ENCODE peak calls at places on chromosomes 7 and 10, in ten cellular contexts. One of them, this sample, is unnamed.

GRCh38 chr10:132248455-132249231 is 59.1 kb downstream of the STK32C start:
- DNase-seq in psoas muscle: peak; percentile 40
- DNase-seq in CD8-positive, alpha-beta T cell: peak; percentile 62
- DNase-seq in BJ: no peak
- DNase-seq in suprapubic skin: no peak
- DNase-seq in cardiac muscle cell: peak; percentile 60
- DNase-seq in heart right ventricle: no peak
- DNase-seq in colonic mucosa: peak; percentile 66
- DNase-seq in hepatocyte: peak; percentile 84
- DNase-seq in GM23338: peak; percentile 65
- DNase-seq in this sample: no peak

GRCh38 chr10:88113232-88113631 is 249.8 kb downstream of the PTEN start:
- DNase-seq in psoas muscle: no peak
- DNase-seq in CD8-positive, alpha-beta T cell: no peak
- DNase-seq in BJ: no peak
- DNase-seq in suprapubic skin: no peak
- DNase-seq in cardiac muscle cell: no peak
- DNase-seq in heart right ventricle: peak; percentile 33
- DNase-seq in colonic mucosa: no peak
- DNase-seq in hepatocyte: no peak
- DNase-seq in GM23338: no peak
- DNase-seq in this sample: no peak

GRCh38 chr7:51376420-51377092 is 59.9 kb upstream of the COBL start:
- DNase-seq in psoas muscle: no peak
- DNase-seq in CD8-positive, alpha-beta T cell: no peak
- DNase-seq in BJ: no peak
- DNase-seq in suprapubic skin: no peak
- DNase-seq in cardiac muscle cell: no peak
- DNase-seq in heart right ventricle: no peak
- DNase-seq in colonic mucosa: no peak
- DNase-seq in hepatocyte: peak; percentile 66
- DNase-seq in GM23338: no peak
- DNase-seq in this sample: peak; percentile 43

GRCh38 chr7:141381794-141382453 is 169.3 kb upstream of the AGK start:
- DNase-seq in psoas muscle: no peak
- DNase-seq in CD8-positive, alpha-beta T cell: no peak
- DNase-seq in BJ: no peak
- DNase-seq in suprapubic skin: no peak
- DNase-seq in cardiac muscle cell: no peak
- DNase-seq in heart right ventricle: no peak
- DNase-seq in colonic mucosa: no peak
- DNase-seq in hepatocyte: no peak
- DNase-seq in GM23338: no peak
- DNase-seq in this sample: no peak

GRCh38 chr10:119516381-119517234 is 25.9 kb downstream of the RGS10 start:
- DNase-seq in psoas muscle: no peak
- DNase-seq in CD8-positive, alpha-beta T cell: peak; percentile 45
- DNase-seq in BJ: no peak
- DNase-seq in suprapubic skin: no peak
- DNase-seq in cardiac muscle cell: peak; percentile 19
- DNase-seq in heart right ventricle: no peak
- DNase-seq in colonic mucosa: no peak
- DNase-seq in hepatocyte: no peak
- DNase-seq in GM23338: no peak
- DNase-seq in this sample: no peak

GRCh38 chr7:8254667-8255066 is 7.3 kb downstream of the ICA1 start:
- DNase-seq in psoas muscle: no peak
- DNase-seq in CD8-positive, alpha-beta T cell: no peak
- DNase-seq in BJ: no peak
- DNase-seq in suprapubic skin: no peak
- DNase-seq in cardiac muscle cell: no peak
- DNase-seq in heart right ventricle: no peak
- DNase-seq in colonic mucosa: peak; percentile 31
- DNase-seq in hepatocyte: no peak
- DNase-seq in GM23338: no peak
- DNase-seq in this sample: no peak

GRCh38 chr10:124239666-124240065 is 146.3 kb upstream of the CHST15 start:
- DNase-seq in psoas muscle: no peak
- DNase-seq in CD8-positive, alpha-beta T cell: no peak
- DNase-seq in BJ: no peak
- DNase-seq in suprapubic skin: no peak
- DNase-seq in cardiac muscle cell: no peak
- DNase-seq in heart right ventricle: no peak
- DNase-seq in colonic mucosa: no peak
- DNase-seq in hepatocyte: no peak
- DNase-seq in GM23338: no peak
- DNase-seq in this sample: no peak

GRCh38 chr7:39816462-39817065 is 133.5 kb upstream of the CDK13 start:
- DNase-seq in psoas muscle: no peak
- DNase-seq in CD8-positive, alpha-beta T cell: no peak
- DNase-seq in BJ: no peak
- DNase-seq in suprapubic skin: no peak
- DNase-seq in cardiac muscle cell: no peak
- DNase-seq in heart right ventricle: no peak
- DNase-seq in colonic mucosa: no peak
- DNase-seq in hepatocyte: no peak
- DNase-seq in GM23338: no peak
- DNase-seq in this sample: no peak

GRCh38 chr10:118259288-118259906 is 82.7 kb downstream of the FAM204A start:
- DNase-seq in psoas muscle: no peak
- DNase-seq in CD8-positive, alpha-beta T cell: no peak
- DNase-seq in BJ: no peak
- DNase-seq in suprapubic skin: no peak
- DNase-seq in cardiac muscle cell: peak; percentile 75
- DNase-seq in heart right ventricle: no peak
- DNase-seq in colonic mucosa: peak; percentile 28
- DNase-seq in hepatocyte: peak; percentile 74
- DNase-seq in GM23338: peak; percentile 80
- DNase-seq in this sample: no peak

GRCh38 chr7:110841840-110842579 is 248.9 kb upstream of the LRRN3 start:
- DNase-seq in psoas muscle: no peak
- DNase-seq in CD8-positive, alpha-beta T cell: no peak
- DNase-seq in BJ: peak; percentile 4
- DNase-seq in suprapubic skin: no peak
- DNase-seq in cardiac muscle cell: no peak
- DNase-seq in heart right ventricle: no peak
- DNase-seq in colonic mucosa: no peak
- DNase-seq in hepatocyte: no peak
- DNase-seq in GM23338: no peak
- DNase-seq in this sample: no peak

GRCh38 chr7:38902443-38902842 is 6.5 kb downstream of the VPS41 start:
- DNase-seq in psoas muscle: no peak
- DNase-seq in CD8-positive, alpha-beta T cell: no peak
- DNase-seq in BJ: no peak
- DNase-seq in suprapubic skin: no peak
- DNase-seq in cardiac muscle cell: no peak
- DNase-seq in heart right ventricle: no peak
- DNase-seq in colonic mucosa: no peak
- DNase-seq in hepatocyte: no peak
- DNase-seq in GM23338: peak; percentile 28
- DNase-seq in this sample: no peak

GRCh38 chr10:70753026-70753663 is 32.0 kb downstream of the TBATA start:
- DNase-seq in psoas muscle: no peak
- DNase-seq in CD8-positive, alpha-beta T cell: no peak
- DNase-seq in BJ: no peak
- DNase-seq in suprapubic skin: no peak
- DNase-seq in cardiac muscle cell: no peak
- DNase-seq in heart right ventricle: no peak
- DNase-seq in colonic mucosa: no peak
- DNase-seq in hepatocyte: no peak
- DNase-seq in GM23338: no peak
- DNase-seq in this sample: no peak

GRCh38 chr7:98774893-98775292 is 94.9 kb downstream of the TMEM130 start:
- DNase-seq in psoas muscle: no peak
- DNase-seq in CD8-positive, alpha-beta T cell: no peak
- DNase-seq in BJ: no peak
- DNase-seq in suprapubic skin: no peak
- DNase-seq in cardiac muscle cell: no peak
- DNase-seq in heart right ventricle: no peak
- DNase-seq in colonic mucosa: no peak
- DNase-seq in hepatocyte: no peak
- DNase-seq in GM23338: no peak
- DNase-seq in this sample: no peak

GRCh38 chr7:50371551-50372021 is 67.1 kb downstream of the IKZF1 start:
- DNase-seq in psoas muscle: no peak
- DNase-seq in CD8-positive, alpha-beta T cell: no peak
- DNase-seq in BJ: no peak
- DNase-seq in suprapubic skin: no peak
- DNase-seq in cardiac muscle cell: no peak
- DNase-seq in heart right ventricle: no peak
- DNase-seq in colonic mucosa: no peak
- DNase-seq in hepatocyte: no peak
- DNase-seq in GM23338: no peak
- DNase-seq in this sample: no peak

GRCh38 chr10:19961076-19961811 is 145.0 kb downstream of the PLXDC2 start:
- DNase-seq in psoas muscle: no peak
- DNase-seq in CD8-positive, alpha-beta T cell: no peak
- DNase-seq in BJ: no peak
- DNase-seq in suprapubic skin: no peak
- DNase-seq in cardiac muscle cell: no peak
- DNase-seq in heart right ventricle: no peak
- DNase-seq in colonic mucosa: no peak
- DNase-seq in hepatocyte: no peak
- DNase-seq in GM23338: no peak
- DNase-seq in this sample: no peak

GRCh38 chr10:24202181-24202570 is 6.8 kb upstream of the KIAA1217 start:
- DNase-seq in psoas muscle: no peak
- DNase-seq in CD8-positive, alpha-beta T cell: no peak
- DNase-seq in BJ: no peak
- DNase-seq in suprapubic skin: no peak
- DNase-seq in cardiac muscle cell: peak; percentile 51
- DNase-seq in heart right ventricle: no peak
- DNase-seq in colonic mucosa: peak; percentile 33
- DNase-seq in hepatocyte: peak; percentile 59
- DNase-seq in GM23338: peak; percentile 79
- DNase-seq in this sample: no peak

GRCh38 chr7:140284062-140284461 is 107.3 kb upstream of the KDM7A start:
- DNase-seq in psoas muscle: no peak
- DNase-seq in CD8-positive, alpha-beta T cell: no peak
- DNase-seq in BJ: no peak
- DNase-seq in suprapubic skin: no peak
- DNase-seq in cardiac muscle cell: no peak
- DNase-seq in heart right ventricle: no peak
- DNase-seq in colonic mucosa: no peak
- DNase-seq in hepatocyte: no peak
- DNase-seq in GM23338: no peak
- DNase-seq in this sample: no peak

GRCh38 chr7:94245500-94245899 is 149.2 kb upstream of the COL1A2 start:
- DNase-seq in psoas muscle: no peak
- DNase-seq in CD8-positive, alpha-beta T cell: no peak
- DNase-seq in BJ: no peak
- DNase-seq in suprapubic skin: no peak
- DNase-seq in cardiac muscle cell: no peak
- DNase-seq in heart right ventricle: no peak
- DNase-seq in colonic mucosa: no peak
- DNase-seq in hepatocyte: no peak
- DNase-seq in GM23338: no peak
- DNase-seq in this sample: no peak

DNA sequence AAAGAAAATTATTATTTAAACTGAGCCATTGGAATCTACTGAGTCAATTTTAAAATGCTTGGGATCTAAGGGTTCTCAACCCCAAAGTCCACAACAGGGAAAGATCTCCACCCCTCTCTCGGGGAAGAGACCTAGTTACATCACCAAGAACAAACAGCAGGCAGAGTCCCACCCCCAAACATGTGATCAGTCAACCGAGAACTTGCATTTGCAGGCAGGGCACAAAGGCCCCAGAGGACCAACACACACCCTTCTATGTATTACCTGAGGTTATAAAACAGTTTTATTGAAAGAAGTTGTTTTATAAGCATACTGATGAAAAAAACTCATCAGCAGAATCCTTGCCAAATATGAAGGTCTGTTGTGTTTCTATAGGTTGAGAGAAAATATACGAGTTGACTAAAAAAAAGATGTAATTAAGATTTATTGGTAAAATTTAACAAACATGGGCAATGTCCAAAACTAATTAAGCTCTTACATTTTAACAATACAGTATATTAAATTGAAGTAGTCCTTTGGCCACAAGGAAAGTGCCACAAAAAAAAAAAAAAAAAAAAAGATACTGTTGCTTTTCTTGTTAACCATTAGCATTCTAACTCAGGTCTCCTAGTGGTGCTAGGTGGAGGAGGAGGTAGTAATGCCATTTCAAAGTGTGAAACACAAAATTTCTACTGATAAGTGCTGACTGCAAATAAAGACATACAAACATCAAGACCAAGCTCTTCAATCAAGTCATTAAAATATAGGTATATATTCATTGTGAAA is 975 bp upstream of the USP54 start:
- DNase-seq in psoas muscle: no peak
- DNase-seq in CD8-positive, alpha-beta T cell: no peak
- DNase-seq in BJ: peak; percentile 34
- DNase-seq in suprapubic skin: no peak
- DNase-seq in cardiac muscle cell: peak; percentile 70
- DNase-seq in heart right ventricle: peak; percentile 67
- DNase-seq in colonic mucosa: peak; percentile 93
- DNase-seq in hepatocyte: peak; percentile 81
- DNase-seq in GM23338: peak; percentile 94
- DNase-seq in this sample: peak; percentile 63
- H3K4me3 ChIP-seq in psoas muscle: peak overlapping the region; percentile 11
- H3K4me3 ChIP-seq in CD8-positive, alpha-beta T cell: no peak overlapping the region
- H3K4me3 ChIP-seq in BJ: no peak overlapping the region
- H3K4me3 ChIP-seq in suprapubic skin: peak overlapping the region; percentile 27
- H3K4me3 ChIP-seq in cardiac muscle cell: no peak overlapping the region
- H3K4me3 ChIP-seq in heart right ventricle: peak overlapping the region; percentile 11
- H3K4me3 ChIP-seq in colonic mucosa: no peak overlapping the region
- H3K4me3 ChIP-seq in hepatocyte: no peak overlapping the region
- H3K4me3 ChIP-seq in GM23338: peak overlapping the region; percentile 34
- H3K4me3 ChIP-seq in this sample: no peak overlapping the region

GRCh38 chr7:156832195-156832877 is 60.6 kb downstream of the LMBR1 start:
- DNase-seq in psoas muscle: no peak
- DNase-seq in CD8-positive, alpha-beta T cell: no peak
- DNase-seq in BJ: no peak
- DNase-seq in suprapubic skin: no peak
- DNase-seq in cardiac muscle cell: no peak
- DNase-seq in heart right ventricle: no peak
- DNase-seq in colonic mucosa: no peak
- DNase-seq in hepatocyte: no peak
- DNase-seq in GM23338: no peak
- DNase-seq in this sample: no peak
- TF ChIP-seq CTCF in psoas muscle: no peak
- TF ChIP-seq CTCF in CD8-positive, alpha-beta T cell: no peak
- TF ChIP-seq CTCF in BJ: no peak
- TF ChIP-seq CTCF in suprapubic skin: no peak
- TF ChIP-seq CTCF in cardiac muscle cell: no peak
- TF ChIP-seq CTCF in heart right ventricle: no peak
- TF ChIP-seq CTCF in colonic mucosa: no peak
- TF ChIP-seq CTCF in hepatocyte: no peak
- TF ChIP-seq CTCF in GM23338: no peak
- TF ChIP-seq CTCF in this sample: no peak

GRCh38 chr7:102115181-102115580 is 171.5 kb upstream of the SH2B2 start:
- DNase-seq in psoas muscle: no peak
- DNase-seq in CD8-positive, alpha-beta T cell: no peak
- DNase-seq in BJ: no peak
- DNase-seq in suprapubic skin: no peak
- DNase-seq in cardiac muscle cell: no peak
- DNase-seq in heart right ventricle: no peak
- DNase-seq in colonic mucosa: no peak
- DNase-seq in hepatocyte: no peak
- DNase-seq in GM23338: no peak
- DNase-seq in this sample: no peak
- H3K36me3 ChIP-seq in psoas muscle: no peaks in the 10 kb centered on the region
- H3K36me3 ChIP-seq in CD8-positive, alpha-beta T cell: no peaks in the 10 kb centered on the region
- H3K36me3 ChIP-seq in BJ: peaks cover 4% of the 10 kb centered on the region
- H3K36me3 ChIP-seq in suprapubic skin: peaks cover 21% of the 10 kb centered on the region
- H3K36me3 ChIP-seq in cardiac muscle cell: peaks cover 19% of the 10 kb centered on the region
- H3K36me3 ChIP-seq in heart right ventricle: peaks cover 73% of the 10 kb centered on the region
- H3K36me3 ChIP-seq in colonic mucosa: peaks cover 10% of the 10 kb centered on the region
- H3K36me3 ChIP-seq in hepatocyte: no peaks in the 10 kb centered on the region
- H3K36me3 ChIP-seq in GM23338: peaks cover 11% of the 10 kb centered on the region
- H3K36me3 ChIP-seq in this sample: no peaks in the 10 kb centered on the region

GRCh38 chr7:74627699-74628411 is 29.7 kb upstream of the GTF2I start:
- DNase-seq in psoas muscle: peak; percentile 50
- DNase-seq in CD8-positive, alpha-beta T cell: no peak
- DNase-seq in BJ: no peak
- DNase-seq in suprapubic skin: no peak
- DNase-seq in cardiac muscle cell: peak; percentile 70
- DNase-seq in heart right ventricle: peak; percentile 16
- DNase-seq in colonic mucosa: peak; percentile 57
- DNase-seq in hepatocyte: peak; percentile 72
- DNase-seq in GM23338: peak; percentile 75
- DNase-seq in this sample: no peak
- H3K4me3 ChIP-seq in psoas muscle: no peak overlapping the region
- H3K4me3 ChIP-seq in CD8-positive, alpha-beta T cell: no peak overlapping the region
- H3K4me3 ChIP-seq in BJ: no peak overlapping the region
- H3K4me3 ChIP-seq in suprapubic skin: peak overlapping the region; percentile 5
- H3K4me3 ChIP-seq in cardiac muscle cell: no peak overlapping the region
- H3K4me3 ChIP-seq in heart right ventricle: no peak overlapping the region
- H3K4me3 ChIP-seq in colonic mucosa: no peak overlapping the region
- H3K4me3 ChIP-seq in hepatocyte: no peak overlapping the region
- H3K4me3 ChIP-seq in GM23338: peak overlapping the region; percentile 7
- H3K4me3 ChIP-seq in this sample: no peak overlapping the region

This sample was measured in kidney epithelial cell.